ENCODE peak calls at places on chromosome 14, in five cellular contexts. One of them, this sample, is unnamed.

GRCh38 chr14:102775855-102776760 is 1.1 kb upstream of the TRAF3 start:
- DNase-seq in lower leg skin: no peak
- DNase-seq in HTR-8/SVneo: no peak
- DNase-seq in left kidney: no peak
- DNase-seq in naive thymus-derived CD8-positive, alpha-beta T cell: no peak
- DNase-seq in this sample: no peak

GRCh38 chr14:56487761-56488160 is 91.8 kb upstream of the TMEM260 start:
- DNase-seq in lower leg skin: no peak
- DNase-seq in HTR-8/SVneo: no peak
- DNase-seq in left kidney: no peak
- DNase-seq in naive thymus-derived CD8-positive, alpha-beta T cell: no peak
- DNase-seq in this sample: no peak

GRCh38 chr14:75979071-75979571 is 2.7 kb downstream of the TGFB3 start:
- DNase-seq in lower leg skin: no peak
- DNase-seq in HTR-8/SVneo: peak
- DNase-seq in left kidney: peak
- DNase-seq in naive thymus-derived CD8-positive, alpha-beta T cell: no peak
- DNase-seq in this sample: no peak

GRCh38 chr14:101598571-101599233 is 37.4 kb downstream of the DIO3 start:
- DNase-seq in lower leg skin: no peak
- DNase-seq in HTR-8/SVneo: no peak
- DNase-seq in left kidney: no peak
- DNase-seq in naive thymus-derived CD8-positive, alpha-beta T cell: no peak
- DNase-seq in this sample: no peak

GRCh38 chr14:100535287-100536131 is 51.7 kb downstream of the BEGAIN start:
- DNase-seq in lower leg skin: peak
- DNase-seq in HTR-8/SVneo: no peak
- DNase-seq in left kidney: no peak
- DNase-seq in naive thymus-derived CD8-positive, alpha-beta T cell: no peak
- DNase-seq in this sample: peak

GRCh38 chr14:106844608-106845285 is 1318.4 kb downstream of the TMEM121 start:
- DNase-seq in lower leg skin: peak
- DNase-seq in HTR-8/SVneo: no peak
- DNase-seq in left kidney: no peak
- DNase-seq in naive thymus-derived CD8-positive, alpha-beta T cell: peak
- DNase-seq in this sample: no peak

GRCh38 chr14:101708853-101709532 is 52.5 kb upstream of the PPP2R5C start:
- DNase-seq in lower leg skin: peak
- DNase-seq in HTR-8/SVneo: no peak
- DNase-seq in left kidney: no peak
- DNase-seq in naive thymus-derived CD8-positive, alpha-beta T cell: no peak
- DNase-seq in this sample: no peak

GRCh38 chr14:64723691-64724577 is 19.7 kb downstream of the PLEKHG3 start:
- DNase-seq in lower leg skin: no peak
- DNase-seq in HTR-8/SVneo: no peak
- DNase-seq in left kidney: peak
- DNase-seq in naive thymus-derived CD8-positive, alpha-beta T cell: no peak
- DNase-seq in this sample: no peak

GRCh38 chr14:35368139-35368460 is 36.4 kb downstream of the NFKBIA start:
- DNase-seq in lower leg skin: no peak
- DNase-seq in HTR-8/SVneo: no peak
- DNase-seq in left kidney: no peak
- DNase-seq in naive thymus-derived CD8-positive, alpha-beta T cell: no peak
- DNase-seq in this sample: no peak

GRCh38 chr14:105059035-105059916 is 6.0 kb downstream of the GPR132 start:
- DNase-seq in lower leg skin: no peak
- DNase-seq in HTR-8/SVneo: no peak
- DNase-seq in left kidney: no peak
- DNase-seq in naive thymus-derived CD8-positive, alpha-beta T cell: peak
- DNase-seq in this sample: no peak

GRCh38 chr14:105347587-105347968 is 33.0 kb downstream of the PACS2 start:
- DNase-seq in lower leg skin: no peak
- DNase-seq in HTR-8/SVneo: no peak
- DNase-seq in left kidney: no peak
- DNase-seq in naive thymus-derived CD8-positive, alpha-beta T cell: no peak
- DNase-seq in this sample: no peak

This sample was measured in mesothelial cell of epicardium.